ENCODE peak calls at places on chromosomes 12 and 14, in eight cellular contexts. One of them, this sample, is unnamed.

GRCh38 chr12:102593128-102593527 is 112.8 kb upstream of the IGF1 start:
- DNase-seq in stomach: no peak
- DNase-seq in NB4: no peak
- DNase-seq in transverse colon: no peak
- DNase-seq in testis: no peak
- DNase-seq in IMR-90: no peak
- DNase-seq in adrenal gland: no peak
- DNase-seq in HCT116: no peak
- DNase-seq in this sample: no peak

GRCh38 chr12:92194566-92194965 is 48.9 kb upstream of the BTG1 start:
- DNase-seq in stomach: no peak
- DNase-seq in testis: no peak
- DNase-seq in HCT116: no peak
- DNase-seq in IMR-90: no peak
- DNase-seq in transverse colon: no peak
- DNase-seq in NB4: no peak
- DNase-seq in adrenal gland: no peak
- DNase-seq in this sample: no peak

GRCh38 chr12:51217133-51217967 is 512 bp downstream of the POU6F1 start:
- DNase-seq in IMR-90: no peak
- DNase-seq in NB4: peak; percentile 55
- DNase-seq in stomach: peak; percentile 57
- DNase-seq in testis: peak; percentile 52
- DNase-seq in HCT116: no peak
- DNase-seq in transverse colon: peak; percentile 72
- DNase-seq in adrenal gland: peak; percentile 58
- DNase-seq in this sample: peak; percentile 73

GRCh38 chr12:66662729-66663128 is 16.1 kb downstream of the GRIP1 start:
- DNase-seq in NB4: no peak
- DNase-seq in testis: no peak
- DNase-seq in stomach: no peak
- DNase-seq in adrenal gland: no peak
- DNase-seq in transverse colon: no peak
- DNase-seq in HCT116: no peak
- DNase-seq in IMR-90: peak; percentile 33
- DNase-seq in this sample: no peak

GRCh38 chr14:91883770-91884169 is 16.4 kb upstream of the TC2N start:
- DNase-seq in transverse colon: no peak
- DNase-seq in testis: peak; percentile 78
- DNase-seq in adrenal gland: no peak
- DNase-seq in stomach: no peak
- DNase-seq in NB4: no peak
- DNase-seq in IMR-90: no peak
- DNase-seq in HCT116: no peak
- DNase-seq in this sample: no peak

GRCh38 chr14:104724407-104724980 is 465 bp downstream of the ADSS1 start:
- DNase-seq in testis: no peak
- DNase-seq in NB4: no peak
- DNase-seq in IMR-90: no peak
- DNase-seq in adrenal gland: no peak
- DNase-seq in transverse colon: peak; percentile 38
- DNase-seq in stomach: peak; percentile 53
- DNase-seq in HCT116: no peak
- DNase-seq in this sample: peak; percentile 52

GRCh38 chr14:48936352-48936751 is 649.8 kb downstream of the RPS29 start:
- DNase-seq in transverse colon: no peak
- DNase-seq in NB4: no peak
- DNase-seq in IMR-90: peak; percentile 77
- DNase-seq in adrenal gland: peak; percentile 41
- DNase-seq in testis: no peak
- DNase-seq in HCT116: no peak
- DNase-seq in stomach: no peak
- DNase-seq in this sample: no peak

GRCh38 chr12:17971850-17972249 is 118.1 kb downstream of the RERGL start:
- DNase-seq in IMR-90: no peak
- DNase-seq in adrenal gland: no peak
- DNase-seq in NB4: no peak
- DNase-seq in testis: no peak
- DNase-seq in stomach: no peak
- DNase-seq in HCT116: no peak
- DNase-seq in transverse colon: no peak
- DNase-seq in this sample: no peak

GRCh38 chr12:4813741-4814140 is 93.5 kb downstream of the GALNT8 start:
- DNase-seq in adrenal gland: no peak
- DNase-seq in HCT116: no peak
- DNase-seq in transverse colon: no peak
- DNase-seq in NB4: no peak
- DNase-seq in stomach: no peak
- DNase-seq in IMR-90: no peak
- DNase-seq in testis: no peak
- DNase-seq in this sample: no peak

GRCh38 chr12:12720637-12721250 is 3.6 kb downstream of the CDKN1B start:
- DNase-seq in testis: no peak
- DNase-seq in adrenal gland: no peak
- DNase-seq in NB4: peak; percentile 60
- DNase-seq in IMR-90: no peak
- DNase-seq in transverse colon: no peak
- DNase-seq in HCT116: no peak
- DNase-seq in stomach: no peak
- DNase-seq in this sample: no peak

GRCh38 chr12:14395059-14395778 is 29.7 kb downstream of the ATF7IP start:
- DNase-seq in IMR-90: no peak
- DNase-seq in stomach: no peak
- DNase-seq in HCT116: no peak
- DNase-seq in testis: no peak
- DNase-seq in transverse colon: no peak
- DNase-seq in adrenal gland: no peak
- DNase-seq in NB4: peak; percentile 30
- DNase-seq in this sample: no peak

GRCh38 chr14:59435987-59436386 is 29.2 kb downstream of the GPR135 start:
- DNase-seq in stomach: no peak
- DNase-seq in transverse colon: no peak
- DNase-seq in IMR-90: no peak
- DNase-seq in NB4: peak; percentile 66
- DNase-seq in HCT116: no peak
- DNase-seq in adrenal gland: no peak
- DNase-seq in testis: no peak
- DNase-seq in this sample: no peak

GRCh38 chr14:59438148-59438766 is 26.9 kb downstream of the GPR135 start:
- DNase-seq in NB4: peak; percentile 41
- DNase-seq in adrenal gland: no peak
- DNase-seq in IMR-90: peak; percentile 78
- DNase-seq in HCT116: no peak
- DNase-seq in testis: no peak
- DNase-seq in transverse colon: no peak
- DNase-seq in stomach: no peak
- DNase-seq in this sample: no peak

GRCh38 chr14:59439256-59440015 is 25.7 kb downstream of the GPR135 start:
- DNase-seq in NB4: no peak
- DNase-seq in transverse colon: no peak
- DNase-seq in HCT116: no peak
- DNase-seq in IMR-90: peak; percentile 74
- DNase-seq in stomach: no peak
- DNase-seq in adrenal gland: no peak
- DNase-seq in testis: no peak
- DNase-seq in this sample: no peak

GRCh38 chr14:59429798-59430197 is 35.4 kb downstream of the GPR135 start:
- DNase-seq in HCT116: no peak
- DNase-seq in stomach: no peak
- DNase-seq in adrenal gland: no peak
- DNase-seq in NB4: no peak
- DNase-seq in testis: no peak
- DNase-seq in transverse colon: no peak
- DNase-seq in IMR-90: no peak
- DNase-seq in this sample: no peak

GRCh38 chr14:59435106-59435505 is 30.1 kb downstream of the GPR135 start:
- DNase-seq in HCT116: no peak
- DNase-seq in IMR-90: no peak
- DNase-seq in transverse colon: no peak
- DNase-seq in adrenal gland: no peak
- DNase-seq in stomach: no peak
- DNase-seq in NB4: no peak
- DNase-seq in testis: no peak
- DNase-seq in this sample: no peak
- TF ChIP-seq POLR2A in HCT116: no peak
- TF ChIP-seq POLR2A in IMR-90: no peak
- TF ChIP-seq POLR2A in transverse colon: no peak
- TF ChIP-seq POLR2A in adrenal gland: no peak
- TF ChIP-seq POLR2A in stomach: no peak
- TF ChIP-seq POLR2A in NB4: no peak
- TF ChIP-seq POLR2A in testis: no peak
- TF ChIP-seq POLR2A in this sample: no peak

GRCh38 chr12:111367661-111368221 is 1.2 kb downstream of the PHETA1 start:
- DNase-seq in adrenal gland: no peak
- DNase-seq in IMR-90: peak; percentile 15
- DNase-seq in testis: peak; percentile 22
- DNase-seq in stomach: peak; percentile 85
- DNase-seq in transverse colon: peak; percentile 78
- DNase-seq in NB4: no peak
- DNase-seq in HCT116: no peak
- DNase-seq in this sample: peak; percentile 89

GRCh38 chr12:111369496-111370220 is 763 bp upstream of the PHETA1 start:
- DNase-seq in transverse colon: no peak
- DNase-seq in NB4: no peak
- DNase-seq in adrenal gland: no peak
- DNase-seq in stomach: no peak
- DNase-seq in IMR-90: no peak
- DNase-seq in HCT116: no peak
- DNase-seq in testis: no peak
- DNase-seq in this sample: no peak

GRCh38 chr12:111366583-111366982 is 2.3 kb downstream of the PHETA1 start:
- DNase-seq in transverse colon: no peak
- DNase-seq in stomach: no peak
- DNase-seq in IMR-90: no peak
- DNase-seq in HCT116: no peak
- DNase-seq in NB4: no peak
- DNase-seq in adrenal gland: no peak
- DNase-seq in testis: no peak
- DNase-seq in this sample: no peak

GRCh38 chr12:111368291-111368683 is 608 bp downstream of the PHETA1 start:
- DNase-seq in IMR-90: no peak
- DNase-seq in stomach: peak; percentile 43
- DNase-seq in HCT116: no peak
- DNase-seq in transverse colon: peak; percentile 58
- DNase-seq in adrenal gland: no peak
- DNase-seq in NB4: no peak
- DNase-seq in testis: peak; percentile 23
- DNase-seq in this sample: peak; percentile 47

DNA sequence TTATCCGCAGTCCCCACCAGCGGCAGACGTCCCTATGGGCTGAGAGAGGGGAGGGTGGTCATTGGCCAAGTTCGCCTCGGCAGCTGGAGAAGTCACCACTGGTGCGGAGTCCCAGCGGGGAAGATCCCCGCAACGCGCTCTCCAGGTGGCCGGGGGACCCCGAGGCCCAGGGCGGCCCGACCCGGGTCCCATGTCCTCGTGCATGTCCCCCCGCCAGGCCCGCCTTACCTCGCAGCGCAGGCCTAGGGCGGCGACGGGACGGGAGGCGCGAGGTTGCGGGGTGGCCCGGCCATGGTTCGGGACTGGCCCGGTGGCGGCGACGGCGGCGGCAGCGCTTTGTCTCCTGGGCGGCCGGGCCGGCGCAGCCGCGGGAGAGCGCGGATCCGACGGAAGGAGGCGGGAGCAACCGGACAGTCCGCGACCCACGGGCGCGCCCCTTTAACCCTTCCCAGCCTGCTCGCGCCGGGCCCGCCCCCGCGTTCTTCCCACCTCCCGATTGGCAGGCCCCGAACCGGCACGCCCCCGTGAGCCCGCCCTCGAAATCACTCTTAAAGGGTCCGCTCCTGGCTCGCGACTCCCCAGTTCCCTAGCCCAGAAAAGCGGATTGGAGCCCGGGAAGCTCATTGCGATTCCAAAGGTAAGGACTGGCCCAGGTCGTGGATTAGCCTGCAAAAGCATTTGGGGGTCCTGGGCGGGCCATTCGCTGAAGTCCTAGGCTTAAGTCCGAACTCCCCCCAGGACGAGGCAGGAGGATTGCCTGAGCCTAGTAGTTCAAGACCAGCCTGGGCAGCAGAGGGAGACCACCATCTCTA is at the start of gene PHETA1:
- DNase-seq in stomach: peak; percentile 97
- DNase-seq in adrenal gland: peak; percentile 95
- DNase-seq in IMR-90: peak; percentile 79
- DNase-seq in transverse colon: peak; percentile 96
- DNase-seq in NB4: peak; percentile 92
- DNase-seq in testis: peak; percentile 95
- DNase-seq in HCT116: peak; percentile 55
- DNase-seq in this sample: peak; percentile 95
- TF ChIP-seq POLR2A in stomach: no peak
- TF ChIP-seq POLR2A in adrenal gland: peak; percentile 83
- TF ChIP-seq POLR2A in IMR-90: no peak
- TF ChIP-seq POLR2A in transverse colon: peak; percentile 51
- TF ChIP-seq POLR2A in NB4: peak; percentile 57
- TF ChIP-seq POLR2A in testis: no peak
- TF ChIP-seq POLR2A in HCT116: no peak
- TF ChIP-seq POLR2A in this sample: peak; percentile 75

DNA sequence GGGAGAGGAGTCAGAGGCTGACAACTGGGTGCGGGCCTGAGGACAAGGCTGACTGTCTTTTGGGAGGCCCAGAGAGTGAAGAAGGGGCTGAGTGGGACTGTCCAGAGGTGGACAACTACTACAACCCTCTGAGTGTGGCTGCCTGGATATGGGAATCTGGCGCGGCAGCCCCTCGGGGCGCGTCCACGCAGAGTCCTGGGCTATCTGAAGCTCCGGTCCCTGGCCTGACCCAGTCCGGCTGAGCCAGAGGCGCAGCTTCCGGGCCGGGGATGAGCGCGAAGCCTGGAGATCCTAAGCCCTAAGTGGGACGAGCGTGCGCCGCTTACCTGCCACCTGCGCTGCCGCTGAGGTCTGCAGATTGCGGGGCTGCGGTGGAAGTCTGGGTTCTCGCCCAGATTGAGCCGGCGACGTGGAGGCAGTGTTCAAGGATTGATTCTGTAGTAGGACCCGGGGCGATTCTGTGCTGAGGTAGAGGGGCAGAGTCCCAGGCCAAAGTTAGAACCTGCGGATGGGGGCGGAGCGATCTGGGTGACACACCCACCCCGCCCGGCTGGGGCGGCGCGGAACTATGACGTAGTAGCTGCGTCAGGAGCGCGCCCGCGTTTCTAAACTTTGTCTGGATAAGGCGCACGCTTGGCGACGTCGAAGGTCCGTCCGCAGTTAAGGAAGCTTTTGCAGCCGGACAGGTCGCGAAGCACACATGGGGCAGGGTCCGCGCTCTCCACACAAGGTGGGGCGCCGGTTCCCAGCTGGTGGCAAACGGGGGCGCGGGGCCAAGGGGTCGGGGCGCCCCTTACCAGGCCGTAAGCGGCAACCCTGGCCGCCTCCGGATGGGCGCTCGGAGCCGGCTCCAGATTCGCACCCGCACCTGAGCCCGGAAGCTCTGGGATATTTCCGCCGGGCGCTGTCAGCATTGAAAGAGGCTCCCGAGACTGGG is at the start of the genes DHRS1 and NOP9:
- DNase-seq in HCT116: peak; percentile 86
- DNase-seq in testis: peak; percentile 95
- DNase-seq in NB4: peak; percentile 92
- DNase-seq in adrenal gland: peak; percentile 93
- DNase-seq in IMR-90: peak; percentile 85
- DNase-seq in stomach: peak; percentile 96
- DNase-seq in transverse colon: peak; percentile 96
- DNase-seq in this sample: peak; percentile 91
- TF ChIP-seq POLR2A in HCT116: peak; percentile 67
- TF ChIP-seq POLR2A in testis: no peak
- TF ChIP-seq POLR2A in NB4: peak; percentile 73
- TF ChIP-seq POLR2A in adrenal gland: peak; percentile 73
- TF ChIP-seq POLR2A in IMR-90: peak; percentile 52
- TF ChIP-seq POLR2A in stomach: no peak
- TF ChIP-seq POLR2A in transverse colon: peak; percentile 86
- TF ChIP-seq POLR2A in this sample: peak; percentile 82

GRCh38 chr12:122135437-122136031 is 38.5 kb downstream of the IL31 start:
- DNase-seq in stomach: no peak
- DNase-seq in transverse colon: no peak
- DNase-seq in IMR-90: no peak
- DNase-seq in adrenal gland: no peak
- DNase-seq in testis: no peak
- DNase-seq in HCT116: no peak
- DNase-seq in NB4: no peak
- DNase-seq in this sample: no peak
- TF ChIP-seq POLR2A in stomach: no peak
- TF ChIP-seq POLR2A in transverse colon: no peak
- TF ChIP-seq POLR2A in IMR-90: no peak
- TF ChIP-seq POLR2A in adrenal gland: no peak
- TF ChIP-seq POLR2A in testis: no peak
- TF ChIP-seq POLR2A in HCT116: no peak
- TF ChIP-seq POLR2A in NB4: no peak
- TF ChIP-seq POLR2A in this sample: no peak

This sample was measured in body of pancreas.